ENCODE peak calls at places on chromosomes 3 and 15, in five cellular contexts. One of them, this sample, is unnamed.

GRCh38 chr3:191148131-191148530 is 50.9 kb upstream of the OSTN start:
- DNase-seq in IMR-90: no peak
- DNase-seq in HCT116: no peak
- DNase-seq in fibroblast of lung: no peak
- DNase-seq in MM.1S: no peak
- DNase-seq in this sample: no peak

GRCh38 chr3:115341208-115341607 is 194.1 kb upstream of the ZBTB20 start:
- DNase-seq in HCT116: peak
- DNase-seq in fibroblast of lung: peak
- DNase-seq in MM.1S: no peak
- DNase-seq in IMR-90: peak
- DNase-seq in this sample: no peak

GRCh38 chr3:188185717-188186236 is 31.8 kb downstream of the LPP start:
- DNase-seq in IMR-90: no peak
- DNase-seq in MM.1S: no peak
- DNase-seq in HCT116: no peak
- DNase-seq in fibroblast of lung: peak
- DNase-seq in this sample: no peak

GRCh38 chr3:29922990-29923746 is 642.3 kb downstream of the RBMS3 start:
- DNase-seq in IMR-90: peak
- DNase-seq in MM.1S: no peak
- DNase-seq in fibroblast of lung: peak
- DNase-seq in HCT116: peak
- DNase-seq in this sample: no peak

GRCh38 chr15:44034933-44035624 is 160.0 kb downstream of the FRMD5 start:
- DNase-seq in HCT116: no peak
- DNase-seq in fibroblast of lung: peak
- DNase-seq in IMR-90: peak
- DNase-seq in MM.1S: peak
- DNase-seq in this sample: no peak

GRCh38 chr3:189273736-189274135 is 102.0 kb downstream of the TPRG1 start:
- DNase-seq in fibroblast of lung: no peak
- DNase-seq in MM.1S: no peak
- DNase-seq in IMR-90: no peak
- DNase-seq in HCT116: no peak
- DNase-seq in this sample: no peak

GRCh38 chr3:190566043-190566933 is 52.4 kb downstream of the IL1RAP start:
- DNase-seq in IMR-90: peak
- DNase-seq in MM.1S: no peak
- DNase-seq in fibroblast of lung: peak
- DNase-seq in HCT116: peak
- DNase-seq in this sample: peak

GRCh38 chr3:60070366-60070765 is 1020.5 kb upstream of the CFAP20DC start:
- DNase-seq in HCT116: no peak
- DNase-seq in MM.1S: no peak
- DNase-seq in fibroblast of lung: no peak
- DNase-seq in IMR-90: no peak
- DNase-seq in this sample: no peak

GRCh38 chr3:10228248-10228950 is 19.9 kb upstream of the TATDN2 start:
- DNase-seq in HCT116: no peak
- DNase-seq in fibroblast of lung: no peak
- DNase-seq in IMR-90: no peak
- DNase-seq in MM.1S: no peak
- DNase-seq in this sample: no peak

GRCh38 chr15:37122703-37123102 is 22.4 kb upstream of the MEIS2 start:
- DNase-seq in MM.1S: no peak
- DNase-seq in IMR-90: no peak
- DNase-seq in HCT116: no peak
- DNase-seq in fibroblast of lung: no peak
- DNase-seq in this sample: no peak

GRCh38 chr15:66961901-66962300 is 103.5 kb upstream of the SMAD3 start:
- DNase-seq in fibroblast of lung: no peak
- DNase-seq in HCT116: no peak
- DNase-seq in MM.1S: no peak
- DNase-seq in IMR-90: no peak
- DNase-seq in this sample: no peak

GRCh38 chr15:52008698-52009434 is 10.2 kb upstream of the MAPK6 start:
- DNase-seq in IMR-90: no peak
- DNase-seq in fibroblast of lung: no peak
- DNase-seq in HCT116: no peak
- DNase-seq in MM.1S: no peak
- DNase-seq in this sample: no peak

GRCh38 chr3:77462951-77463350 is 423.1 kb downstream of the ROBO2 start:
- DNase-seq in HCT116: no peak
- DNase-seq in IMR-90: no peak
- DNase-seq in MM.1S: no peak
- DNase-seq in fibroblast of lung: no peak
- DNase-seq in this sample: no peak

GRCh38 chr3:42639192-42639591 is 14.3 kb upstream of the ZBTB47 start:
- DNase-seq in HCT116: no peak
- DNase-seq in MM.1S: no peak
- DNase-seq in IMR-90: no peak
- DNase-seq in fibroblast of lung: no peak
- DNase-seq in this sample: no peak

GRCh38 chr3:116034071-116034470 is 410.8 kb downstream of the GAP43 start:
- DNase-seq in IMR-90: no peak
- DNase-seq in HCT116: no peak
- DNase-seq in fibroblast of lung: no peak
- DNase-seq in MM.1S: no peak
- DNase-seq in this sample: no peak

GRCh38 chr3:64489361-64490044 is 198.3 kb downstream of the ADAMTS9 start:
- DNase-seq in HCT116: no peak
- DNase-seq in fibroblast of lung: peak
- DNase-seq in IMR-90: no peak
- DNase-seq in MM.1S: no peak
- DNase-seq in this sample: peak

GRCh38 chr3:114899186-114899931 is 247.7 kb downstream of the ZBTB20 start:
- DNase-seq in fibroblast of lung: no peak
- DNase-seq in MM.1S: peak
- DNase-seq in IMR-90: no peak
- DNase-seq in HCT116: no peak
- DNase-seq in this sample: no peak

GRCh38 chr3:45677045-45677436 is 12.2 kb upstream of the SACM1L start:
- DNase-seq in MM.1S: no peak
- DNase-seq in HCT116: no peak
- DNase-seq in IMR-90: peak
- DNase-seq in fibroblast of lung: peak
- DNase-seq in this sample: peak

GRCh38 chr3:43055806-43056770 is 49.8 kb downstream of the POMGNT2 start:
- DNase-seq in fibroblast of lung: no peak
- DNase-seq in IMR-90: no peak
- DNase-seq in HCT116: no peak
- DNase-seq in MM.1S: no peak
- DNase-seq in this sample: no peak

GRCh38 chr3:116314476-116314875 is 130.8 kb downstream of the LSAMP start:
- DNase-seq in HCT116: no peak
- DNase-seq in MM.1S: no peak
- DNase-seq in IMR-90: no peak
- DNase-seq in fibroblast of lung: peak
- DNase-seq in this sample: no peak

GRCh38 chr3:28615071-28615470 is 266.4 kb upstream of the AZI2 start:
- DNase-seq in MM.1S: no peak
- DNase-seq in HCT116: no peak
- DNase-seq in IMR-90: no peak
- DNase-seq in fibroblast of lung: no peak
- DNase-seq in this sample: no peak

GRCh38 chr3:37150621-37151020 is 23.8 kb downstream of the LRRFIP2 start:
- DNase-seq in MM.1S: no peak
- DNase-seq in IMR-90: no peak
- DNase-seq in HCT116: no peak
- DNase-seq in fibroblast of lung: no peak
- DNase-seq in this sample: no peak

GRCh38 chr15:74901612-74902063 is 5.0 kb downstream of the FAM219B start:
- DNase-seq in MM.1S: peak
- DNase-seq in IMR-90: peak
- DNase-seq in HCT116: no peak
- DNase-seq in fibroblast of lung: no peak
- DNase-seq in this sample: no peak

GRCh38 chr15:55991841-55992768 is 1.3 kb downstream of the NEDD4 start:
- DNase-seq in MM.1S: no peak
- DNase-seq in IMR-90: no peak
- DNase-seq in HCT116: no peak
- DNase-seq in fibroblast of lung: peak
- DNase-seq in this sample: no peak

GRCh38 chr15:79644091-79644490 is 212.0 kb downstream of the MINAR1 start:
- DNase-seq in HCT116: no peak
- DNase-seq in fibroblast of lung: peak
- DNase-seq in MM.1S: no peak
- DNase-seq in IMR-90: peak
- DNase-seq in this sample: no peak

GRCh38 chr3:62446337-62446940 is 73.1 kb upstream of the FEZF2 start:
- DNase-seq in MM.1S: no peak
- DNase-seq in fibroblast of lung: no peak
- DNase-seq in IMR-90: no peak
- DNase-seq in HCT116: no peak
- DNase-seq in this sample: no peak

GRCh38 chr3:62439176-62439813 is 65.9 kb upstream of the FEZF2 start:
- DNase-seq in fibroblast of lung: no peak
- DNase-seq in HCT116: no peak
- DNase-seq in IMR-90: no peak
- DNase-seq in MM.1S: no peak
- DNase-seq in this sample: no peak

GRCh38 chr3:62439978-62440377 is 66.6 kb upstream of the FEZF2 start:
- DNase-seq in IMR-90: no peak
- DNase-seq in HCT116: no peak
- DNase-seq in MM.1S: no peak
- DNase-seq in fibroblast of lung: no peak
- DNase-seq in this sample: no peak

DNA sequence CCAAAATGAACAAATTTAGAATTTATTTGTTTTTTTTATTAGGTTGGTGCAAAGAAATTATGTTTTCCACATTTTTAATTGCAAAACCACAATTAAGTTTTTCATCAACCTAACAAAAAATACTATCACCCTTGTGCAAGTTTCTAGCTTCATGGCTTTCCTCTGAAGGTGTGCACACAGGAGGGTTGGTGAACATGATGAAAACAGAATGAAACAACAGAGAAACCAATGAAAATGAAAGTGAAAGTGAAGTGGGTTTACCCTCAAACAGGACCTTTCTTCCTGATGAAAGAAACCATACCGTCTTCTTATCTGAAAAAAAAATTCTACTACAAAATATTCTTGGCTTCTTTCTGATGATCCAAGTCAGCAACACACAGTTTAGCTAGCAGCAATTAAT is 71.9 kb upstream of the FEZF2 start:
- DNase-seq in IMR-90: peak
- DNase-seq in HCT116: no peak
- DNase-seq in MM.1S: peak
- DNase-seq in fibroblast of lung: peak
- DNase-seq in this sample: no peak
- H3K9ac ChIP-seq in IMR-90: no peak
- H3K9ac ChIP-seq in HCT116: no peak
- H3K9ac ChIP-seq in MM.1S: no peak
- H3K9ac ChIP-seq in fibroblast of lung: no peak
- H3K9ac ChIP-seq in this sample: no peak

GRCh38 chr3:173501941-173502489 is 104.5 kb downstream of the NLGN1 start:
- DNase-seq in MM.1S: no peak
- DNase-seq in IMR-90: peak
- DNase-seq in HCT116: no peak
- DNase-seq in fibroblast of lung: peak
- DNase-seq in this sample: no peak

GRCh38 chr3:173502983-173503568 is 105.5 kb downstream of the NLGN1 start:
- DNase-seq in MM.1S: no peak
- DNase-seq in IMR-90: peak
- DNase-seq in HCT116: no peak
- DNase-seq in fibroblast of lung: peak
- DNase-seq in this sample: no peak
- H3K9ac ChIP-seq in MM.1S: no peak
- H3K9ac ChIP-seq in IMR-90: no peak
- H3K9ac ChIP-seq in HCT116: no peak
- H3K9ac ChIP-seq in fibroblast of lung: no peak
- H3K9ac ChIP-seq in this sample: no peak

GRCh38 chr3:86175593-86175992 is 815.4 kb downstream of the VGLL3 start:
- DNase-seq in IMR-90: no peak
- DNase-seq in HCT116: no peak
- DNase-seq in fibroblast of lung: no peak
- DNase-seq in MM.1S: no peak
- DNase-seq in this sample: no peak
- H3K9ac ChIP-seq in IMR-90: no peak
- H3K9ac ChIP-seq in HCT116: no peak
- H3K9ac ChIP-seq in fibroblast of lung: no peak
- H3K9ac ChIP-seq in MM.1S: no peak
- H3K9ac ChIP-seq in this sample: no peak

DNA sequence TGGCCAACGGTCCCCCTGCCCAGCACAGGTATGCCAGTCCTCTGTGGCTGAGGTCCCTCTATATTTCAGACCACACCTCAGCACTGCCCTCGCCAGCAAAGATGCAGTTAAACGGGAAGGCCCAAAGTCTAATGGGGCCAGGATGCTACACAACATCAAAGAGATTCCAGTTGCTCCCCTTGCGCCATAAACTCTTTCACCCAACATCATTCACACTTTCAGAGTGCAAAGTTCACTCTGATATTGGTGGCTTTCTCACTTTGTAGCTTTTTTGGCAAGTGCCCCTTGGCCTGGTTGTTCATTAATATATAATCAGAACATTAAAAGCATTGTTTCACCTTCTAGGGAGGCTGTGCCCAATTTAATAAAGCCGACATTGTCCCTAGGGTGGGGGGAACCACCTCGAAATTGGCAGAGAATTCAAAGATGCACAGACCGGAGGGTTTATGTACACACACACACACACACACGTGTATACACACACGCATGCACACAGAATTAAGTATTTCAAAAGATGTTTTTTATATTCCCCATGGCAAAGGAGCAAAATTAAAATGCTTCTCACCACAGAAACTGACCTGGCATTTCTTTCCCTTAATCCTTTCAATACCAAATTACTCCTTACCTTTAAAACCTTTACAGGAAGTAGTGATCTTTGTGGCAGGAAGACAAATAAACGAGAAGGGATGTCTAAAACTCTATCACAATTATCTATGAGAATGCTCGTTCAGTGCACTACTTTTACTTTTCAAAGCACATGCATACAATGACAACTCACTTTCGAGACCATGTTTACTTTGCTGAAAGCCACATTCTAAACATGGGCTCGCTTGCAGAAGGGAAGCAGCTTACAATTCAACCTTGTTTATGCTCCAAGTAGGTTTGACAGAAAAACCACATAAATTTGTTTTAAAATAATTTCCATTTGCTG is 19.5 kb downstream of the LRIG1 start:
- DNase-seq in fibroblast of lung: peak
- DNase-seq in HCT116: no peak
- DNase-seq in IMR-90: peak
- DNase-seq in MM.1S: peak
- DNase-seq in this sample: no peak
- H3K9ac ChIP-seq in fibroblast of lung: no peak
- H3K9ac ChIP-seq in HCT116: no peak
- H3K9ac ChIP-seq in IMR-90: no peak
- H3K9ac ChIP-seq in MM.1S: no peak
- H3K9ac ChIP-seq in this sample: no peak

This sample was measured in kidney.